ENCODE peak calls at places on chromosome 7, in ten cellular contexts. B, E, S, K, V, R, I, Q, G and C are unnamed samples.

GRCh38 chr7:143299840-143300239 is 11.7 kb downstream of the CASP2 start:
- DNase-seq in V (peak), R (no peak), S (peak), Q (no peak), G (peak), E (peak), B (peak), K (peak), I (peak), C (no peak)

GRCh38 chr7:34656036-34656435 is 2.0 kb upstream of the NPSR1 start:
- DNase-seq in G (no peak), V (no peak), E (no peak), K (no peak), B (no peak), I (no peak), S (no peak), R (no peak), Q (no peak), C (no peak)

GRCh38 chr7:84249651-84250050 is 55.1 kb upstream of the SEMA3A start:
- DNase-seq in Q (no peak), E (no peak), R (no peak), V (no peak), G (no peak), K (no peak), I (no peak), B (no peak), S (no peak), C (no peak)

GRCh38 chr7:26419198-26419597 is 127.5 kb downstream of the SNX10 start:
- DNase-seq in B (no peak), Q (no peak), V (no peak), I (no peak), E (no peak), R (no peak), K (no peak), G (no peak), S (peak), C (no peak)

GRCh38 chr7:13017325-13017853 is 330.0 kb downstream of the ARL4A start:
- DNase-seq in Q (peak), V (no peak), K (no peak), E (no peak), G (peak), I (peak), B (peak), S (no peak), R (peak), C (peak)

GRCh38 chr7:135160858-135161653 is 9.5 kb downstream of the CYREN start:
- DNase-seq in B (peak), E (no peak), K (peak), I (no peak), Q (peak), R (peak), G (no peak), V (no peak), S (no peak), C (no peak)

GRCh38 chr7:52475192-52475591 is 560.2 kb upstream of the POM121L12 start:
- DNase-seq in R (no peak), I (no peak), Q (no peak), G (no peak), K (no peak), V (no peak), S (no peak), B (no peak), E (no peak), C (no peak)

GRCh38 chr7:39353615-39354376 is 212.4 kb upstream of the YAE1 start:
- DNase-seq in S (peak), Q (no peak), B (peak), K (peak), R (no peak), V (no peak), G (no peak), I (peak), E (no peak), C (no peak)

GRCh38 chr7:137579913-137580640 is 236.5 kb upstream of the PTN start:
- DNase-seq in Q (no peak), I (no peak), G (no peak), B (no peak), E (no peak), K (no peak), R (peak), V (no peak), S (no peak), C (peak)

GRCh38 chr7:1532456-1533254 is 2.2 kb downstream of the MAFK start:
- DNase-seq in G (peak), K (peak), Q (peak), I (no peak), V (peak), E (peak), S (peak), R (peak), B (peak), C (peak)

GRCh38 chr7:145698526-145699262 is 417.9 kb upstream of the CNTNAP2 start:
- DNase-seq in S (no peak), G (no peak), E (no peak), I (no peak), V (no peak), B (no peak), K (no peak), R (peak), Q (no peak), C (peak)

GRCh38 chr7:112411186-112411795 is 39.0 kb upstream of the IFRD1 start:
- DNase-seq in E (no peak), B (no peak), V (no peak), K (no peak), Q (no peak), G (peak), R (peak), S (peak), I (peak), C (peak)

GRCh38 chr7:45183711-45184210 is 26.2 kb downstream of the RAMP3 start:
- DNase-seq in R (no peak), G (no peak), B (peak), V (no peak), I (no peak), S (no peak), Q (no peak), K (no peak), E (no peak), C (no peak)

GRCh38 chr7:150372271-150373048 is 3.8 kb downstream of the REPIN1 start:
- DNase-seq in R (no peak), E (no peak), Q (no peak), G (no peak), K (no peak), V (no peak), I (no peak), B (peak), S (no peak), C (no peak)

GRCh38 chr7:138075350-138075749 is 909 bp upstream of the AKR1D1 start:
- DNase-seq in V (no peak), G (no peak), I (no peak), K (no peak), R (no peak), S (no peak), E (no peak), Q (no peak), B (no peak), C (no peak)

GRCh38 chr7:51376420-51377092 is 59.9 kb upstream of the COBL start:
- DNase-seq in K (no peak), I (no peak), B (no peak), Q (no peak), E (no peak), S (peak), G (peak), R (no peak), V (no peak), C (no peak)

GRCh38 chr7:44538798-44539668 is 2.1 kb downstream of the NPC1L1 start:
- DNase-seq in R (no peak), V (no peak), B (no peak), Q (no peak), S (no peak), G (no peak), K (no peak), E (no peak), I (no peak), C (no peak)

GRCh38 chr7:122942765-122943164 is 52.7 kb downstream of the TAS2R16 start:
- DNase-seq in K (no peak), S (peak), V (no peak), G (no peak), R (no peak), Q (no peak), I (no peak), E (no peak), B (no peak), C (no peak)

GRCh38 chr7:129975309-129975708 is 22.5 kb upstream of the UBE2H start:
- DNase-seq in B (no peak), K (no peak), R (no peak), Q (no peak), S (peak), E (no peak), V (no peak), I (no peak), G (no peak), C (no peak)